ENCODE peak calls at places on chromosomes 3 and 15, in eight cellular contexts. O, K, X, A, P, B, M and W are unnamed samples.

GRCh38 chr15:89196994-89197393 is 24.4 kb downstream of the RLBP1 start:
- DNase-seq in O (no peak), K (no peak), X (no peak), A (no peak), P (no peak), B (no peak), M (no peak), W (peak; percentile 59)

GRCh38 chr3:130488769-130489450 is 28.1 kb upstream of the COL6A6 start:
- DNase-seq in O (no peak), K (no peak), X (no peak), A (no peak), P (peak; percentile 11), B (no peak), M (no peak), W (no peak)

GRCh38 chr3:17798000-17798399 is 55.6 kb upstream of the TBC1D5 start:
- DNase-seq in O (no peak), K (no peak), X (no peak), A (no peak), P (no peak), B (no peak), M (no peak), W (no peak)

GRCh38 chr3:8239718-8240698 is 261.6 kb upstream of the LMCD1 start:
- DNase-seq in O (peak; percentile 74), K (no peak), X (peak; percentile 74), A (no peak), P (peak; percentile 68), B (no peak), M (no peak), W (peak; percentile 25)

GRCh38 chr3:13308406-13308805 is 111.7 kb downstream of the NUP210 start:
- DNase-seq in O (peak; percentile 59), K (no peak), X (peak; percentile 38), A (no peak), P (peak; percentile 58), B (no peak), M (peak; percentile 66), W (no peak)

GRCh38 chr3:58535531-58536500 is 1.2 kb downstream of the ACOX2 start:
- DNase-seq in O (peak; percentile 74), K (peak; percentile 39), X (peak; percentile 42), A (no peak), P (no peak), B (no peak), M (no peak), W (peak; percentile 86)

GRCh38 chr3:12294885-12295580 is 6.2 kb downstream of the PPARG start:
- DNase-seq in O (peak; percentile 38), K (no peak), X (peak; percentile 66), A (no peak), P (peak; percentile 86), B (no peak), M (no peak), W (no peak)

GRCh38 chr15:24054547-24055245 is 367.6 kb upstream of the NDN start:
- DNase-seq in O (no peak), K (no peak), X (no peak), A (no peak), P (no peak), B (no peak), M (no peak), W (peak; percentile 58)

GRCh38 chr3:78889345-78889744 is 878.5 kb downstream of the ROBO1 start:
- DNase-seq in O (no peak), K (no peak), X (no peak), A (no peak), P (no peak), B (no peak), M (no peak), W (no peak)

GRCh38 chr3:126983653-126984390 is 907 bp downstream of the PLXNA1 start:
- DNase-seq in O (peak; percentile 74), K (peak; percentile 45), X (peak; percentile 50), A (peak; percentile 89), P (peak; percentile 65), B (no peak), M (peak; percentile 89), W (no peak)

GRCh38 chr15:90421527-90421926 is 33.5 kb downstream of the IQGAP1 start:
- DNase-seq in O (no peak), K (no peak), X (no peak), A (no peak), P (no peak), B (no peak), M (no peak), W (no peak)

GRCh38 chr15:98127612-98128011 is 167.1 kb downstream of the ARRDC4 start:
- DNase-seq in O (no peak), K (no peak), X (no peak), A (no peak), P (no peak), B (no peak), M (no peak), W (no peak)

GRCh38 chr15:78989701-78990248 is 44.9 kb upstream of the CTSH start:
- DNase-seq in O (no peak), K (no peak), X (no peak), A (no peak), P (no peak), B (no peak), M (peak; percentile 51), W (no peak)

GRCh38 chr3:156806698-156807097 is 19.5 kb upstream of the LEKR1 start:
- DNase-seq in O (no peak), K (no peak), X (no peak), A (no peak), P (no peak), B (no peak), M (no peak), W (no peak)
- H3K27ac ChIP-seq in O (no peak overlapping the region), K (no peak overlapping the region), X (no peak overlapping the region), A (no peak overlapping the region), P (no peak overlapping the region), B (no peak overlapping the region), M (no peak overlapping the region), W (no peak overlapping the region)

GRCh38 chr3:16286672-16287604 is 21.9 kb downstream of the OXNAD1 start:
- DNase-seq in O (no peak), K (no peak), X (peak; percentile 66), A (no peak), P (no peak), B (no peak), M (no peak), W (no peak)
- H3K4me1 ChIP-seq in O (no peaks in the 10 kb centered on the region), K (no peaks in the 10 kb centered on the region), X (peaks cover 52% of the 10 kb centered on the region), A (no peaks in the 10 kb centered on the region), P (peaks cover 19% of the 10 kb centered on the region), B (no peaks in the 10 kb centered on the region), M (peaks cover 16% of the 10 kb centered on the region), W (no peaks in the 10 kb centered on the region)

GRCh38 chr3:98741121-98741716 is 21.9 kb upstream of the ST3GAL6 start:
- DNase-seq in O (peak; percentile 43), K (no peak), X (peak; percentile 83), A (no peak), P (no peak), B (no peak), M (no peak), W (no peak)
- H3K27ac ChIP-seq in O (peak overlapping the region; percentile 66), K (no peak overlapping the region), X (peak overlapping the region; percentile 47), A (no peak overlapping the region), P (no peak overlapping the region), B (no peak overlapping the region), M (no peak overlapping the region), W (no peak overlapping the region)

GRCh38 chr3:187916072-187916471 is 170.8 kb upstream of the BCL6 start:
- DNase-seq in O (no peak), K (no peak), X (no peak), A (no peak), P (no peak), B (no peak), M (no peak), W (no peak)
- H3K4me1 ChIP-seq in O (peaks cover 23% of the 10 kb centered on the region), K (peaks cover 5% of the 10 kb centered on the region), X (no peaks in the 10 kb centered on the region), A (peaks cover 14% of the 10 kb centered on the region), P (peaks cover 3% of the 10 kb centered on the region), B (peaks cover 52% of the 10 kb centered on the region), M (peaks cover 11% of the 10 kb centered on the region), W (no peaks in the 10 kb centered on the region)

GRCh38 chr3:122219242-122219872 is 35.9 kb downstream of the CASR start:
- DNase-seq in O (no peak), K (no peak), X (no peak), A (no peak), P (peak; percentile 2), B (no peak), M (no peak), W (no peak)

GRCh38 chr3:122214718-122215117 is 31.2 kb downstream of the CASR start:
- DNase-seq in O (no peak), K (no peak), X (no peak), A (no peak), P (no peak), B (no peak), M (no peak), W (no peak)

GRCh38 chr3:122215592-122216298 is 32.3 kb downstream of the CASR start:
- DNase-seq in O (no peak), K (no peak), X (no peak), A (no peak), P (no peak), B (no peak), M (no peak), W (no peak)

GRCh38 chr3:122208579-122208978 is 25.1 kb downstream of the CASR start:
- DNase-seq in O (no peak), K (no peak), X (no peak), A (no peak), P (no peak), B (no peak), M (no peak), W (no peak)

DNA sequence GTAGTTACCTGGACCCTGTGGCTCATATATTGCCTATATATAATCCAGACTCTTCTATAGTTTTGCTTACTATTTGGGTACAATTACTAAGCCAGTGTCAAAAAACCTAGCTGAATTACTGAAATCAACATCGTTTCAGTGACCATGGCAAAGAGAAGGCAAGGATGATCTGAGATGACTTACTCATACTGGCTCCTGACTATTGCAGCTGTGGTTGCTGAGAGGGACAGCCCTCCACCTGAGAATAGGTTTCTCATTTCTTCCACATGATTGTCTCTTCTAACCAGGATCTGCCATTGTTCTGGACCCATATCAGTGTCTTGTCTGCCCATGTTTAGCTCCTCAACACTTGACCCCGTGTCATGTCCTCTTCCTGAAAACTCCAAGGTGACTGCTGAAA is 30.2 kb downstream of the CASR start:
- DNase-seq in O (no peak), K (no peak), X (no peak), A (no peak), P (no peak), B (no peak), M (no peak), W (no peak)
- H3K27ac ChIP-seq in O (no peak overlapping the region), K (no peak overlapping the region), X (no peak overlapping the region), A (no peak overlapping the region), P (no peak overlapping the region), B (no peak overlapping the region), M (no peak overlapping the region), W (no peak overlapping the region)

GRCh38 chr15:63513728-63514127 is 9.3 kb downstream of the USP3 start:
- DNase-seq in O (no peak), K (no peak), X (no peak), A (no peak), P (no peak), B (no peak), M (no peak), W (no peak)
- H3K4me1 ChIP-seq in O (peaks cover 33% of the 10 kb centered on the region), K (peaks cover 16% of the 10 kb centered on the region), X (peaks cover 39% of the 10 kb centered on the region), A (peaks cover 60% of the 10 kb centered on the region), P (peaks cover 43% of the 10 kb centered on the region), B (peaks cover 65% of the 10 kb centered on the region), M (peaks cover 73% of the 10 kb centered on the region), W (peaks cover 8% of the 10 kb centered on the region)